ENCODE peak calls at places on chromosome 19, in six cellular contexts. F is K562, L is H1, N is A549, M is SK-N-SH, I is HepG2. T is an unnamed sample.

GRCh38 chr19:48853483-48853882 is 14.9 kb downstream of the PLEKHA4 start:
- DNase-seq in F (no peak), L (no peak), N (no peak), M (no peak), I (no peak), T (no peak)

GRCh38 chr19:51784922-51785690 is 9.9 kb upstream of the FPR3 start:
- DNase-seq in F (no peak), L (no peak), N (no peak), M (no peak), I (no peak), T (peak)

GRCh38 chr19:50178320-50178719 is 15.2 kb upstream of the IZUMO2 start:
- DNase-seq in F (no peak), L (no peak), N (no peak), M (no peak), I (no peak), T (no peak)

GRCh38 chr19:2578391-2578826 is 102.5 kb downstream of the GADD45B start:
- DNase-seq in F (no peak), L (peak), N (peak), M (no peak), I (no peak), T (no peak)

GRCh38 chr19:29715695-29716581 is 877 bp upstream of the C19orf12 start:
- DNase-seq in F (no peak), L (no peak), N (peak), M (no peak), I (peak), T (no peak)

GRCh38 chr19:8607386-8607785 is 3.1 kb downstream of the ADAMTS10 start:
- DNase-seq in F (no peak), L (no peak), N (no peak), M (no peak), I (no peak), T (no peak)

GRCh38 chr19:13986348-13986904 is 19.7 kb downstream of the RFX1 start:
- DNase-seq in F (no peak), L (peak), N (no peak), M (peak), I (no peak), T (peak)

GRCh38 chr19:16384688-16385087 is 60.1 kb downstream of the KLF2 start:
- DNase-seq in F (no peak), L (no peak), N (no peak), M (no peak), I (no peak), T (no peak)

GRCh38 chr19:43634516-43634876 is 5.2 kb downstream of the CADM4 start:
- DNase-seq in F (no peak), L (peak), N (no peak), M (no peak), I (no peak), T (no peak)

GRCh38 chr19:13014101-13014920 is 19.0 kb downstream of the NFIX start:
- DNase-seq in F (peak), L (peak), N (no peak), M (no peak), I (no peak), T (no peak)

GRCh38 chr19:56839665-56840451 is 668 bp downstream of the PEG3 start:
- DNase-seq in F (no peak), L (no peak), N (no peak), M (peak), I (peak), T (no peak)

GRCh38 chr19:46860846-46861690 is at the start of gene ARHGAP35:
- DNase-seq in F (peak), L (peak), N (no peak), M (peak), I (no peak), T (no peak)

GRCh38 chr19:2408247-2408646 is 19.1 kb downstream of the TIMM13 start:
- DNase-seq in F (no peak), L (no peak), N (no peak), M (no peak), I (no peak), T (no peak)

GRCh38 chr19:13872695-13873389 is 4.1 kb upstream of the NANOS3 start:
- DNase-seq in F (peak), L (peak), N (peak), M (peak), I (no peak), T (no peak)

GRCh38 chr19:39168258-39169142 is 28.3 kb upstream of the NCCRP1 start:
- DNase-seq in F (no peak), L (no peak), N (no peak), M (no peak), I (no peak), T (no peak)
- TF ChIP-seq CHD2 in F (no peak), L (no peak), N (no peak), M (no peak), I (no peak), T (no peak)

GRCh38 chr19:35316560-35316959 is 12.4 kb upstream of the CD22 start:
- DNase-seq in F (no peak), L (no peak), N (no peak), M (no peak), I (peak), T (no peak)

GRCh38 chr19:35318679-35319448 is 10.1 kb upstream of the CD22 start:
- DNase-seq in F (peak), L (no peak), N (peak), M (no peak), I (peak), T (no peak)

GRCh38 chr19:35322014-35322413 is 7.0 kb upstream of the CD22 start:
- DNase-seq in F (no peak), L (no peak), N (no peak), M (no peak), I (no peak), T (no peak)

GRCh38 chr19:35317464-35318043 is 11.4 kb upstream of the CD22 start:
- DNase-seq in F (no peak), L (no peak), N (no peak), M (no peak), I (peak), T (no peak)

GRCh38 chr19:35320285-35320706 is 8.7 kb upstream of the CD22 start:
- DNase-seq in F (no peak), L (no peak), N (no peak), M (no peak), I (no peak), T (no peak)
- TF ChIP-seq CHD2 in F (no peak), L (no peak), N (no peak), M (no peak), I (no peak), T (no peak)

DNA sequence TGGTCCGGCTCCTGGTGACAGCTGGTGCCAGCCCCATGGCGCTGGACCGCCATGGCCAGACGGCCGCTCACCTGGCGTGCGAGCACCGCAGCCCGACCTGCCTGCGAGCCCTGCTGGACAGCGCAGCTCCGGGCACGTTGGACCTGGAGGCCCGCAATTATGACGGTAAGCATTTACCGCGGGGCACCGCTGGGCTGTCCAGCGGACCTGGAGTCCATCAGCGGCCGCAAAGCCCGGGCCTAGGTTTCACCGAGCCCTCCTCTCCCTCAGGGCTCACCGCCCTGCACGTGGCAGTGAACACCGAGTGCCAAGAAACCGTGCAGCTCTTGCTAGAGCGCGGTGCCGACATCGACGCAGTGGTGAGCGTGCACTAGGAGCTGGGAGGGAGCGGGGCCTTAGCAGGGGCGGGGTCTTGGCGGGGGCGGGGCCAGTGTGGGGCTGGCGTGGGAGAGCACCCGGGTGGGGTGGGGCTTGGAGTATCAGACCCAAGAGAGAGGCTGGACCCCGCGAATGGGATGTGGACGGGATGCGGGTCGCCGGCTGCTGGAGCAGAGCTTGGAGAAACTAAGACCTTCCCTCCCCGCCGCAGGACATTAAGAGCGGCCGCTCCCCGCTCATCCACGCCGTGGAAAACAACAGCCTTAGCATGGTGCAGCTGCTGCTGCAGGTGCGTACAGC is 8.7 kb downstream of the BCL3 start:
- DNase-seq in F (peak), L (peak), N (no peak), M (peak), I (no peak), T (no peak)
- TF ChIP-seq CHD2 in F (no peak), L (no peak), N (no peak), M (no peak), I (no peak), T (no peak)

GRCh38 chr19:55677572-55678028 is 2.6 kb downstream of the EPN1 start:
- DNase-seq in F (no peak), L (no peak), N (no peak), M (no peak), I (no peak), T (no peak)
- TF ChIP-seq CHD2 in F (no peak), L (no peak), N (no peak), M (no peak), I (no peak), T (no peak)

GRCh38 chr19:24062222-24062621 is 24.8 kb upstream of the ZNF254 start:
- DNase-seq in F (no peak), L (no peak), N (no peak), M (no peak), I (no peak), T (no peak)
- TF ChIP-seq CHD2 in F (no peak), L (no peak), N (no peak), M (no peak), I (no peak), T (no peak)

T was measured in GM12878.